ENCODE peak calls at places on chromosomes 12 and 14, in five cellular contexts. Q is sigmoid colon, V is Panc1, N is psoas muscle, B is HCT116. Z is an unnamed sample. For H3K27me3, the result is how much of the 10 kb centered on the place peaks cover.

GRCh38 chr12:5034605-5035004 is 9.1 kb upstream of the KCNA5 start:
- DNase-seq in Q (no peak), V (no peak), N (no peak), B (no peak), Z (no peak)

GRCh38 chr14:60515696-60516284 is 6.8 kb downstream of the SIX6 start:
- DNase-seq in Q (no peak), V (no peak), N (no peak), B (no peak), Z (no peak)

GRCh38 chr12:64796205-64796845 is 28.1 kb upstream of the TBC1D30 start:
- DNase-seq in Q (no peak), V (peak), N (no peak), B (peak), Z (peak)

GRCh38 chr14:75025082-75025481 is 22.4 kb downstream of the EIF2B2 start:
- DNase-seq in Q (no peak), V (no peak), N (no peak), B (no peak), Z (no peak)

GRCh38 chr12:6563448-6564050 is 4.5 kb downstream of the NOP2 start:
- DNase-seq in Q (no peak), V (no peak), N (peak), B (no peak), Z (no peak)

GRCh38 chr12:57096748-57097553 is 8.0 kb downstream of the NAB2 start:
- DNase-seq in Q (no peak), V (no peak), N (no peak), B (no peak), Z (no peak)

GRCh38 chr14:105165761-105166485 is 2.7 kb downstream of the JAG2 start:
- DNase-seq in Q (no peak), V (no peak), N (no peak), B (no peak), Z (no peak)

GRCh38 chr14:98175436-98175835 is 1096.6 kb downstream of the BCL11B start:
- DNase-seq in Q (no peak), V (no peak), N (no peak), B (no peak), Z (no peak)

GRCh38 chr14:79631276-79631675 is 580.0 kb downstream of the DIO2 start:
- DNase-seq in Q (no peak), V (no peak), N (no peak), B (no peak), Z (no peak)

GRCh38 chr14:83779266-83779665 is 1750.7 kb upstream of the FLRT2 start:
- DNase-seq in Q (no peak), V (no peak), N (no peak), B (no peak), Z (peak)

GRCh38 chr12:104312654-104313053 is 9.1 kb downstream of the EID3 start:
- DNase-seq in Q (no peak), V (no peak), N (no peak), B (no peak), Z (no peak)

GRCh38 chr12:3493225-3494049 is 2.4 kb downstream of the PRMT8 start:
- DNase-seq in Q (no peak), V (no peak), N (peak), B (no peak), Z (no peak)

DNA sequence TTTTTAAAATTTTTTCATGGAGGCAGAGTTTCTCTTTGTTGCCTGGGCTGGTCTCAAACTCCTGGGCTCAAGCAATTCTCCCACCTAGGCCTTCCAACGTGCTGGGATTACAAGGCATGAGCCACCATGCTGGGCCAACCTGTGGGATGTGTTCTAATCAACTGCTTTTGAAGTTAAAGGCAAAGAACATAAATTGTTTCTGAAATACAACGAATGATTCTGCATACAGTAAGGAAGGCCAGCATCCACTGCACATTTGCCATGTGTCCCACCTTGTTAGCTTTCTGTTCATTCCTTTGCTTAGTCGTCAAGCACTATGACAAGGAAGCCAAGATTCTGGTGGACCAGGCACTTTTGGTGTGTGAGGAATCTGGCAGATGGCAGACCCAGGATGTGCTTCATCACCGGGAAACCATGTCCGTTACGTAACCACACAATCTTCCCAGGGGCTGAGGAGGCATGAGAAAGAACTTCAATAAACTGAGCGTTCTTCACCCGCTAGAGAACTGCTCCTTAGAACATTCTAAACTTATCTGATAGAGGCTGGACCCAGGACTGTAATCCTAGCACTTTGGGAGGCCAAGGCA is 24.5 kb downstream of the MOK start:
- DNase-seq in Q (no peak), V (no peak), N (no peak), B (no peak), Z (peak)
- H3K4me3 ChIP-seq in Q (no peak), V (no peak), N (no peak), B (peak), Z (no peak)

DNA sequence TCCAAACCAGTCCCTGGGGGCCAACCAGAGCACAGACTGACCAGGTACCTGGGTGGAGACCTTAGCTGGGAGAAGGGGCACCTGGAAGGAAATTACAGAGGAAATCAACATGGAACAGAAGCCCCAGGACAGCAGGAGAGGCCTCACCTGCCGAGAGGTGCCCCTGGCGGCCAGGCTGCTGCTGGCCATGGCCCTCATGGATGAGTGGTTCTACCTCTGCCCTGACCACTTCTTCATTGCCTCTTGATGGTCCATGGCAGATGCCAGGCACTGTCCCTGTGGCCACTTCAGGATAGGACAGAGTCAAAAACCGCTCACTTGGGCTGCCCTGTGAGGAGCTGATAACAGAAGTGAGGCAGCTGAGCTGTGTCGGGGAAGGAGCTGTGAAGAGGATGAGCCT is 73.1 kb upstream of the GNG2 start:
- DNase-seq in Q (no peak), V (no peak), N (no peak), B (no peak), Z (no peak)
- H3K27me3 ChIP-seq in Q (under half), V (under half), N (under half), B (under half), Z (under half)

GRCh38 chr12:54169036-54169435 is 19.7 kb downstream of the SMUG1 start:
- DNase-seq in Q (no peak), V (no peak), N (no peak), B (no peak), Z (no peak)
- TF ChIP-seq CTCF in Q (no peak), V (no peak), N (no peak), B (no peak), Z (no peak)

GRCh38 chr12:47740536-47741339 is 15.4 kb upstream of the ENDOU start:
- DNase-seq in Q (no peak), V (no peak), N (no peak), B (no peak), Z (no peak)
- H3K4me3 ChIP-seq in Q (no peak), V (no peak), N (no peak), B (no peak), Z (no peak)

GRCh38 chr12:28652239-28652638 is 462.0 kb downstream of the CCDC91 start:
- DNase-seq in Q (no peak), V (no peak), N (no peak), B (no peak), Z (no peak)
- H3K27me3 ChIP-seq in Q (under half), V (under half), N (under half), B (under half), Z (under half)

GRCh38 chr12:44812062-44812461 is 64.1 kb downstream of the NELL2 start:
- DNase-seq in Q (no peak), V (no peak), N (no peak), B (peak), Z (no peak)
- TF ChIP-seq CTCF in Q (no peak), V (no peak), N (no peak), B (no peak), Z (peak)

DNA sequence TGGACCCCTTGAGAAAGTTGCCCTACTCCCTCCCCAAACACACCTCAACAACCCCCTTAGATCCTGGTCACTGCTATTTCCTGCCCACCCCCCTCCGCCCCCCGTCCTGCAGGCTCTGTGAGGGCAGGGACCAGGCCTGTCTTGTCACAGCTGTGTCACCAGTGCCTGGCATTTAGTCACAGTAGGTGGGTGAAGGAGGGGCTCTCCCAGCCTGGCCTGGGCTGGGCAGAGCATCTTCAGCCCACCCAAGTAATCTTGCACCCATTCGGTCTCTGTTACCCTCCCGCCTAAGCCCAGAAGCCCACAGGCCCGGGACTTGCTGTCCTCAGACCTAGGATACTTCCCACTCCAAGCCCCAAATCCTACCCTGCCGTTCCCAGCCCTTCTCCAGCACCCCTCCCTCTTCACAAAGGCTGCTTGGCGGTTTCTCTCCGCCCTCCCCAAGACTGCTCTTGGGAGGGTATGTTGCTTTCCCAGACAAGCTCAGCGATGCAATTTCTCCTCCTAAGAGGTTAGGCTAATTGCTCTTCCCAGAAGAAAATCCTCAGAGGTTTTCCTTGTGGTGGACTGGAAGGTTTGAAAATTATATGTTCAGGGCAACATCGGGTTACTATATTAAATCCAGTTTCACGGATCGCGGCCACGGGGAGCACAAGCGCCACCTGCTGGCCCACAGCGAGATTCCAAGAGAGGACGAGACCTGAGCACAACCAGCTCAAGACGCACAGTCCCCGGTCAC is 50.8 kb upstream of the ZFP36L1 start:
- DNase-seq in Q (peak), V (no peak), N (peak), B (peak), Z (no peak)
- H3K4me3 ChIP-seq in Q (peak), V (peak), N (peak), B (peak), Z (no peak)

Z was measured in kidney epithelial cell.